ENCODE peak calls at places on chromosomes 2 and 18, in five cellular contexts. N, D, C, I and P are unnamed samples.

GRCh38 chr2:127525692-127526141 is 572 bp downstream of the IWS1 start:
- DNase-seq in I (peak; percentile 69), N (peak; percentile 59), D (peak; percentile 42), C (peak; percentile 32), P (peak; percentile 68)

GRCh38 chr2:47601518-47602015 is 181.4 kb upstream of the MSH6 start:
- DNase-seq in I (no peak), N (no peak), C (no peak), D (peak; percentile 55), P (no peak)

GRCh38 chr2:105102963-105103421 is 65.1 kb downstream of the MRPS9 start:
- DNase-seq in I (no peak), N (peak; percentile 61), D (peak; percentile 57), C (peak; percentile 15), P (peak; percentile 94)

GRCh38 chr18:36901277-36901701 is 72.4 kb downstream of the KIAA1328 start:
- DNase-seq in N (no peak), C (no peak), I (no peak), D (no peak), P (peak; percentile 15)

GRCh38 chr2:19357383-19358241 is 811 bp downstream of the OSR1 start:
- DNase-seq in I (no peak), C (no peak), D (peak; percentile 47), N (peak; percentile 49), P (peak; percentile 20)

GRCh38 chr2:9690252-9690651 is 59.5 kb upstream of the YWHAQ start:
- DNase-seq in C (no peak), I (no peak), N (peak; percentile 36), D (no peak), P (peak; percentile 31)

GRCh38 chr2:214019229-214019972 is 391.5 kb upstream of the VWC2L start:
- DNase-seq in I (no peak), C (no peak), D (no peak), N (peak; percentile 91), P (peak; percentile 98)

GRCh38 chr2:82355622-82356021 is 2051.1 kb upstream of the LRRTM1 start:
- DNase-seq in I (no peak), D (no peak), N (no peak), C (no peak), P (no peak)

GRCh38 chr2:110870545-110870944 is 138.2 kb downstream of the ACOXL start:
- DNase-seq in N (no peak), D (no peak), C (no peak), I (no peak), P (no peak)

GRCh38 chr2:179239194-179239593 is 25.4 kb downstream of the SESTD1 start:
- DNase-seq in D (no peak), I (no peak), C (peak; percentile 88), N (peak; percentile 58), P (peak; percentile 54)

GRCh38 chr2:12501469-12502147 is 215.1 kb upstream of the TRIB2 start:
- DNase-seq in N (peak; percentile 30), I (no peak), C (no peak), D (no peak), P (no peak)

GRCh38 chr2:204306667-204307066 is 238.6 kb upstream of the PARD3B start:
- DNase-seq in N (no peak), I (no peak), D (no peak), C (no peak), P (no peak)

GRCh38 chr2:240869956-240870875 is 1.6 kb downstream of the AGXT start:
- DNase-seq in C (no peak), N (no peak), I (no peak), D (no peak), P (no peak)

GRCh38 chr2:55162284-55163006 is 69.6 kb downstream of the CLHC1 start:
- DNase-seq in D (peak; percentile 54), I (no peak), N (no peak), C (no peak), P (no peak)

GRCh38 chr2:73284296-73285161 is at the start of gene FBXO41:
- DNase-seq in N (no peak), C (peak; percentile 30), D (peak; percentile 81), I (peak; percentile 99), P (peak; percentile 26)

GRCh38 chr2:85769236-85769986 is 15.6 kb downstream of the ATOH8 start:
- DNase-seq in I (peak; percentile 70), N (no peak), C (peak; percentile 75), D (peak; percentile 59), P (no peak)

DNA sequence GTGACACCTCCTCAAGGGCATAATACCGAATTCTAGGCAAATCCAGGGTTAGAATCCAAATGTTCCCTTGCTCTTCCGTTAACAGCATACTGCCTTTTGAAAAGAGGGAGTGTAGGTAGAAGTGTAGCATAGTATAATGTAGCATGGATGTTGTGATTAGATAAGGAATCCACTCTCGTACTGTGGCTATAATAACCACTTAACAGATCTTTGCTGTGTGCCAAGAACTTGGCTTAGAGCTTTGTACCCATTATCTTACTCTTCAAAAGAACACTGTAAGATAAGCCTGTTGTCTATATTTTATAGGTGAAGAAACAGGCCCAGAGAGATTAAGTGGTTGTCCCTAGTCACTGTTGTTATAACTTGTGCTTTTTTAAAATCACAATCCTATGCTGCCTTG is 24.2 kb downstream of the WDR75 start:
- DNase-seq in I (no peak), D (no peak), C (no peak), N (no peak), P (no peak)
- H3K9ac ChIP-seq in I (no peak overlapping the region), D (no peak overlapping the region), C (no peak overlapping the region), N (no peak overlapping the region), P (no peak overlapping the region)

GRCh38 chr2:118148809-118149208 is 60.5 kb downstream of the INSIG2 start:
- DNase-seq in I (no peak), C (no peak), N (no peak), D (no peak), P (no peak)
- H2AFZ ChIP-seq in I (no peak overlapping the region), C (no peak overlapping the region), N (no peak overlapping the region), D (no peak overlapping the region), P (no peak overlapping the region)

GRCh38 chr2:37775908-37776250 is 104.4 kb upstream of the CDC42EP3 start:
- DNase-seq in I (no peak), D (no peak), C (no peak), N (peak; percentile 93), P (peak; percentile 67)
- H3K9ac ChIP-seq in I (no peak overlapping the region), D (no peak overlapping the region), C (no peak overlapping the region), N (peak overlapping the region; percentile 50), P (no peak overlapping the region)

DNA sequence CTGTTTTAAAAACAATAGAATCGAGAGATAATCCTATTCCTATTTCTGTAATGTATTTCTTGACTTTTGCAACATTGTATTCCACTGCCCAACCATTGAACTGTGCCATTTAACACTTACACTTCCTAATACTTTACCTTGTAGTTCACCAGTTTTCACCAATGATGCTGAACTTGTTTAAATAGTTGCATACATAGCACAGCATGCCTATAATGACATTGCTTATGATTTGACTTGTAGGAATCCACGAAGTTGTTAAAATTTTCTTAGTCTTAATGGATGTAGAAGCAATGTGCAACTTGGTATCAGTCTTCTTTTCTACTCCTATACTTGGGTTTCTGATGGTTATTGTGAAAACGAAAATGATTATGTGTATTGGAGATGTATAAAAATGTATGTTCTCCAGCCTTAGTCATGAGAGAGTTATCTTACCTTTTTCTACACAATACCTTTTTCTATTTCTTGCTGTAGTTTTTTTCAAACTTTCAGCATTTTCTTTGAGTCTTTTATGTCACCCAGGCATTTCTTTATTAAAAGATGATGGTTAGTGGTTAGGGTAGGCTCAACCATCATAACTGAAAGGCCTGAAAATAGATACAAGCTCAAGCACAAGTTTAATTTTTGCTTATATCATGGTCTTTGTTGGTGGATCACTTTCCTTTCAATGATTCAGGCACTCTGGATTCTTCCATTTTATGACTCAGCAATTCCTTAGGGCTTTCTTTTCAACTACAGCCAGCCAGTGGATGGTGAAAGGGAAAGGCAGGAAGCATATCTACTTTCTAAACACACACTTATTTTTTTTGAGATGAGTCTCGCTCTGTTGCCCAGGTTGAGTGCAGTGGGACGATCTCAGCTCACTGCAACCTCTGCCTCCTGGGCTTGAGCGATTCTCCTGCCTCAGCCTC is 9.4 kb downstream of the GPD2 start:
- DNase-seq in I (no peak), D (no peak), C (no peak), N (peak; percentile 65), P (peak; percentile 86)
- H2AFZ ChIP-seq in I (no peak overlapping the region), D (no peak overlapping the region), C (no peak overlapping the region), N (no peak overlapping the region), P (no peak overlapping the region)